ENCODE peak calls at places on chromosomes 11 and 22, in eight cellular contexts. W, P, R, T, J, G, U and N are unnamed samples.
A peak's percentile ranks its signal among the peaks of the same experiment; 100 is the strongest.

GRCh38 chr11:67289651-67290479 is 762 bp downstream of the ANKRD13D start:
- DNase-seq in P (no peak), T (peak; percentile 57), G (no peak), R (no peak), W (no peak), U (no peak), J (peak; percentile 38), N (peak; percentile 54)

GRCh38 chr11:95829580-95830259 is 39.4 kb downstream of the CEP57 start:
- DNase-seq in J (no peak), W (no peak), U (no peak), G (no peak), T (peak; percentile 62), R (no peak), P (no peak), N (no peak)

GRCh38 chr11:110031171-110031570 is 62.0 kb upstream of the ZC3H12C start:
- DNase-seq in U (no peak), W (no peak), G (no peak), R (no peak), P (no peak), T (no peak), J (no peak), N (no peak)

GRCh38 chr11:91776660-91777059 is 448.0 kb upstream of the FAT3 start:
- DNase-seq in W (no peak), P (no peak), R (no peak), J (peak; percentile 28), T (no peak), G (no peak), U (no peak), N (no peak)

GRCh38 chr11:60168306-60168705 is 14.6 kb downstream of the MS4A6A start:
- DNase-seq in T (no peak), G (no peak), U (no peak), W (no peak), J (peak; percentile 23), P (no peak), R (no peak), N (no peak)

GRCh38 chr11:19723572-19724342 is 11.1 kb downstream of the NAV2 start:
- DNase-seq in R (peak; percentile 98), J (no peak), P (peak; percentile 37), G (no peak), W (peak; percentile 36), U (no peak), T (peak; percentile 70), N (peak; percentile 47)

GRCh38 chr11:112513936-112514716 is 253.5 kb upstream of the PLET1 start:
- DNase-seq in T (no peak), G (no peak), J (no peak), R (no peak), W (no peak), P (no peak), U (no peak), N (no peak)

GRCh38 chr11:88178211-88178610 is 3.0 kb upstream of the RAB38 start:
- DNase-seq in J (no peak), G (no peak), U (no peak), W (no peak), P (no peak), R (no peak), T (peak; percentile 58), N (no peak)

GRCh38 chr22:24810043-24810749 is 4.2 kb downstream of the SGSM1 start:
- DNase-seq in P (no peak), W (no peak), U (no peak), J (no peak), G (no peak), R (peak; percentile 58), T (peak; percentile 22), N (no peak)

GRCh38 chr22:24485170-24485569 is 10.0 kb upstream of the UPB1 start:
- DNase-seq in G (no peak), T (no peak), J (no peak), U (no peak), W (no peak), R (no peak), P (no peak), N (no peak)

GRCh38 chr11:61902313-61902712 is 11.0 kb upstream of the FADS3 start:
- DNase-seq in U (no peak), W (no peak), J (no peak), G (no peak), P (no peak), R (no peak), T (no peak), N (no peak)

GRCh38 chr11:118343981-118344521 is at the start of gene CD3G:
- DNase-seq in U (no peak), P (peak; percentile 72), G (no peak), R (no peak), T (no peak), J (peak; percentile 37), W (peak; percentile 75), N (no peak)

GRCh38 chr22:31800065-31800464 is 46.2 kb downstream of the DEPDC5 start:
- DNase-seq in J (no peak), U (no peak), T (peak; percentile 42), W (no peak), G (no peak), P (no peak), R (no peak), N (no peak)

GRCh38 chr11:119496997-119497396 is 74.0 kb upstream of the THY1 start:
- DNase-seq in P (no peak), J (no peak), U (no peak), R (no peak), G (no peak), W (no peak), T (no peak), N (no peak)

GRCh38 chr11:72696866-72697428 is 22.7 kb upstream of the PDE2A start:
- DNase-seq in U (no peak), P (no peak), W (no peak), T (peak; percentile 74), R (no peak), G (no peak), J (no peak), N (no peak)

GRCh38 chr11:118572914-118573550 is 823 bp downstream of the ARCN1 start:
- DNase-seq in J (peak; percentile 16), G (no peak), U (no peak), R (peak; percentile 16), T (peak; percentile 82), P (peak; percentile 30), W (peak; percentile 30), N (no peak)

GRCh38 chr11:130666781-130667251 is 218.4 kb downstream of the ADAMTS15 start:
- DNase-seq in U (no peak), W (no peak), T (peak; percentile 50), P (no peak), R (peak; percentile 71), G (no peak), J (no peak), N (no peak)

GRCh38 chr11:92219476-92219875 is 5.1 kb upstream of the FAT3 start:
- DNase-seq in T (no peak), R (no peak), J (no peak), P (no peak), U (no peak), G (no peak), W (no peak), N (no peak)

GRCh38 chr11:2853997-2854560 is 31.5 kb downstream of the CDKN1C start:
- DNase-seq in T (no peak), J (no peak), P (no peak), G (no peak), U (no peak), R (no peak), W (no peak), N (no peak)

GRCh38 chr11:24828938-24829337 is 332.1 kb downstream of the LUZP2 start:
- DNase-seq in J (peak; percentile 22), R (no peak), G (no peak), P (no peak), W (no peak), T (no peak), U (no peak), N (no peak)

GRCh38 chr11:131397666-131398065 is 27.3 kb downstream of the NTM start:
- DNase-seq in U (no peak), G (no peak), J (peak; percentile 6), W (no peak), R (no peak), T (no peak), P (no peak), N (no peak)

GRCh38 chr11:112179601-112180000 is 4.3 kb downstream of the BCO2 start:
- DNase-seq in J (no peak), T (no peak), W (no peak), R (no peak), G (no peak), P (no peak), U (no peak), N (no peak)

GRCh38 chr11:28153586-28153985 is 45.4 kb downstream of the METTL15 start:
- DNase-seq in W (no peak), U (no peak), P (no peak), R (no peak), G (peak; percentile 31), T (peak; percentile 14), J (no peak), N (no peak)

GRCh38 chr22:44462246-44463015 is 35.6 kb downstream of the RTL6 start:
- DNase-seq in W (no peak), R (no peak), T (no peak), U (peak; percentile 47), J (no peak), P (no peak), G (no peak), N (no peak)

GRCh38 chr22:38273135-38273761 is 438 bp upstream of the TMEM184B start:
- DNase-seq in J (no peak), G (no peak), W (no peak), R (no peak), P (no peak), T (peak; percentile 57), U (no peak), N (no peak)

GRCh38 chr11:41497974-41498373 is 38.5 kb upstream of the LRRC4C start:
- DNase-seq in T (no peak), W (no peak), R (peak; percentile 32), P (no peak), J (no peak), G (no peak), U (no peak), N (no peak)

GRCh38 chr11:69052343-69053168 is 3.8 kb downstream of the TPCN2 start:
- DNase-seq in G (no peak), W (no peak), P (no peak), J (no peak), R (no peak), U (no peak), T (no peak), N (no peak)

GRCh38 chr11:75273989-75274391 is 33.4 kb downstream of the TPBGL start:
- DNase-seq in G (no peak), U (peak; percentile 64), P (no peak), R (no peak), T (no peak), W (no peak), J (no peak), N (no peak)